ENCODE peak calls at places on chromosomes 13 and 19, in eight cellular contexts. P, C, F, N, T, Y, K and Q are unnamed samples.

GRCh38 chr19:7242601-7243258 is 51.5 kb downstream of the INSR start:
- DNase-seq in K (peak; percentile 95), P (no peak), F (peak; percentile 38), C (peak; percentile 84), T (no peak), N (no peak), Y (no peak), Q (no peak)

GRCh38 chr13:38730332-38730731 is 43.5 kb downstream of the FREM2 start:
- DNase-seq in N (no peak), F (no peak), P (no peak), K (no peak), Y (no peak), C (no peak), T (no peak), Q (no peak)

GRCh38 chr13:38954291-38954690 is 36.3 kb downstream of the STOML3 start:
- DNase-seq in C (no peak), P (no peak), Y (no peak), K (peak; percentile 7), F (no peak), N (no peak), T (no peak), Q (no peak)

GRCh38 chr19:55369651-55370304 is 485 bp downstream of the IL11 start:
- DNase-seq in F (no peak), C (peak; percentile 74), Y (peak; percentile 91), T (no peak), P (no peak), K (peak; percentile 95), N (no peak), Q (no peak)

GRCh38 chr19:16828990-16829821 is at the start of gene SIN3B:
- DNase-seq in F (peak; percentile 68), C (peak; percentile 71), N (peak; percentile 88), P (peak; percentile 86), Y (peak; percentile 90), T (peak; percentile 87), K (peak; percentile 93), Q (peak; percentile 45)

GRCh38 chr13:46178143-46178542 is 3.8 kb downstream of the LCP1 start:
- DNase-seq in N (no peak), P (no peak), T (no peak), F (no peak), K (no peak), C (no peak), Y (no peak), Q (no peak)

GRCh38 chr13:106418556-106418955 is 116.9 kb downstream of the EFNB2 start:
- DNase-seq in Y (no peak), K (peak; percentile 93), P (no peak), N (no peak), C (peak; percentile 25), F (no peak), T (no peak), Q (no peak)

GRCh38 chr19:30710721-30711120 is 338.5 kb downstream of the ZNF536 start:
- DNase-seq in K (no peak), Y (no peak), C (no peak), P (no peak), T (no peak), N (no peak), F (no peak), Q (no peak)

GRCh38 chr19:39400997-39401548 is 5.6 kb upstream of the ZFP36 start:
- DNase-seq in C (no peak), F (no peak), T (no peak), Y (no peak), K (no peak), P (no peak), N (no peak), Q (no peak)

GRCh38 chr13:25463496-25463895 is 91.7 kb downstream of the ATP8A2 start:
- DNase-seq in N (no peak), P (no peak), F (no peak), T (no peak), Y (no peak), K (peak; percentile 33), C (peak; percentile 40), Q (no peak)

GRCh38 chr13:40576369-40576768 is 90.1 kb downstream of the FOXO1 start:
- DNase-seq in F (no peak), K (no peak), T (no peak), Y (no peak), P (no peak), N (no peak), C (no peak), Q (no peak)

GRCh38 chr13:107466326-107466725 is 749.0 kb downstream of the LIG4 start:
- DNase-seq in T (no peak), K (peak; percentile 61), N (no peak), C (peak; percentile 68), F (no peak), Y (peak; percentile 31), P (no peak), Q (no peak)

GRCh38 chr19:41031926-41032325 is 40.8 kb downstream of the CYP2B6 start:
- DNase-seq in T (no peak), F (no peak), C (no peak), K (peak; percentile 15), Y (no peak), N (no peak), P (no peak), Q (no peak)

GRCh38 chr19:6217752-6218403 is 61.9 kb downstream of the MLLT1 start:
- DNase-seq in N (no peak), C (no peak), K (no peak), P (no peak), T (no peak), F (no peak), Y (no peak), Q (no peak)

GRCh38 chr19:6219592-6220290 is 60.0 kb downstream of the MLLT1 start:
- DNase-seq in Y (no peak), K (peak; percentile 14), N (no peak), P (no peak), F (no peak), C (no peak), T (no peak), Q (no peak)

GRCh38 chr19:6216996-6217751 is 62.6 kb downstream of the MLLT1 start:
- DNase-seq in P (no peak), K (no peak), C (peak; percentile 22), N (no peak), T (peak; percentile 78), F (no peak), Y (no peak), Q (no peak)

GRCh38 chr19:6219147-6219525 is 60.6 kb downstream of the MLLT1 start:
- DNase-seq in N (no peak), F (no peak), C (no peak), P (no peak), T (no peak), K (no peak), Y (no peak), Q (no peak)

DNA sequence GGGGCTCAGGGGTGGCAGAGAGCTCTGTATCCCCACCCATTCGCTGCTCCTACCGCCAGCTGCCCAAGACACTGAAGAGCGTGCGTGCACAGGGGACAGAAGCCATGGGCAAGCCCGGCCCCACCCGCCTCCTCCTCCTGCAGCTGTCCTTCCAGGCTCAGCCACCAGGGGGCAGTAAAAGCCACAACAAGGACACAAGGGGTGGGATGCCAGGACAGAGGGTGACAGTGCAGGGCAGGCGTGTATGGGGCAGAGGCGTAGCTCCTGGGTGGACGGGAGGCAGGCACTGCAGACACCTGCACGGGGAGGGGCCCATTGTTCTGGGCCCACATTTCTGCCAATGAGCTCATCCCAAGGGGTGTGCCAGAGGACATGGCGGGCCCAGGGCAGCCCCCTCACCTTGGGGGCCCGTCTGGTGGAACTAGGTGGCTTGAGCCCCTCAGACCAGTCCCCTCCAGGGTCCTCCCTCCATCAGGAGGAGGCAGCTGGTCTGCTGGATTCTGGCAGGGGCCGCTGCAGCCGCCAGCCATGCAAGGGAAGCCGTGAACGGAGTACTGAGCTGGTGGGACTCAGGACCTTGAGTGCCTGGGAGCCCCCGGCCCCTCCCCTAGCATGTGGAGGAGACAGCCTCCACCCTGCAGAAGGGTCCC is 61.2 kb downstream of the MLLT1 start:
- DNase-seq in C (peak; percentile 68), N (peak; percentile 87), P (peak; percentile 84), T (peak; percentile 92), Y (peak; percentile 94), F (peak; percentile 92), K (peak; percentile 89), Q (peak; percentile 78)
- H3K27ac ChIP-seq in C (no peak overlapping the region), N (no peak overlapping the region), P (no peak overlapping the region), T (no peak overlapping the region), Y (no peak overlapping the region), F (no peak overlapping the region), K (no peak overlapping the region), Q (peak overlapping the region; percentile 65)

GRCh38 chr19:13115936-13116281 is 631 bp downstream of the TRMT1 start:
- DNase-seq in T (no peak), C (no peak), P (no peak), Y (peak; percentile 24), K (no peak), F (no peak), N (no peak), Q (no peak)

GRCh38 chr19:13118424-13119193 is 545 bp downstream of the NACC1 start:
- DNase-seq in F (no peak), T (peak; percentile 67), K (peak; percentile 59), N (peak; percentile 49), P (peak; percentile 64), Y (peak; percentile 96), C (no peak), Q (no peak)

GRCh38 chr19:13116282-13117175 is at the start of gene TRMT1:
- DNase-seq in K (peak; percentile 96), Y (peak; percentile 92), N (peak; percentile 92), T (peak; percentile 94), F (peak; percentile 94), P (peak; percentile 94), C (peak; percentile 97), Q (peak; percentile 88)

GRCh38 chr19:13117772-13118423 is at the start of gene NACC1:
- DNase-seq in P (peak; percentile 91), F (peak; percentile 84), N (peak; percentile 89), Y (peak; percentile 93), T (peak; percentile 85), C (peak; percentile 80), K (peak; percentile 97), Q (peak; percentile 86)

GRCh38 chr19:13117176-13117771 is 734 bp upstream of the TRMT1 start:
- DNase-seq in P (no peak), Y (no peak), C (no peak), K (peak; percentile 24), T (no peak), F (no peak), N (no peak), Q (no peak)
- H3K27ac ChIP-seq in P (peak overlapping the region; percentile 62), Y (no peak overlapping the region), C (peak overlapping the region; percentile 73), K (peak overlapping the region; percentile 93), T (peak overlapping the region; percentile 65), F (peak overlapping the region; percentile 61), N (peak overlapping the region; percentile 44), Q (peak overlapping the region; percentile 67)

GRCh38 chr13:97239306-97239705 is 17.2 kb downstream of the MBNL2 start:
- DNase-seq in F (no peak), K (no peak), N (no peak), P (no peak), Y (no peak), T (no peak), C (no peak), Q (no peak)
- H3K27ac ChIP-seq in F (peak overlapping the region; percentile 52), K (no peak overlapping the region), N (no peak overlapping the region), P (peak overlapping the region; percentile 71), Y (no peak overlapping the region), T (peak overlapping the region; percentile 65), C (no peak overlapping the region), Q (no peak overlapping the region)

DNA sequence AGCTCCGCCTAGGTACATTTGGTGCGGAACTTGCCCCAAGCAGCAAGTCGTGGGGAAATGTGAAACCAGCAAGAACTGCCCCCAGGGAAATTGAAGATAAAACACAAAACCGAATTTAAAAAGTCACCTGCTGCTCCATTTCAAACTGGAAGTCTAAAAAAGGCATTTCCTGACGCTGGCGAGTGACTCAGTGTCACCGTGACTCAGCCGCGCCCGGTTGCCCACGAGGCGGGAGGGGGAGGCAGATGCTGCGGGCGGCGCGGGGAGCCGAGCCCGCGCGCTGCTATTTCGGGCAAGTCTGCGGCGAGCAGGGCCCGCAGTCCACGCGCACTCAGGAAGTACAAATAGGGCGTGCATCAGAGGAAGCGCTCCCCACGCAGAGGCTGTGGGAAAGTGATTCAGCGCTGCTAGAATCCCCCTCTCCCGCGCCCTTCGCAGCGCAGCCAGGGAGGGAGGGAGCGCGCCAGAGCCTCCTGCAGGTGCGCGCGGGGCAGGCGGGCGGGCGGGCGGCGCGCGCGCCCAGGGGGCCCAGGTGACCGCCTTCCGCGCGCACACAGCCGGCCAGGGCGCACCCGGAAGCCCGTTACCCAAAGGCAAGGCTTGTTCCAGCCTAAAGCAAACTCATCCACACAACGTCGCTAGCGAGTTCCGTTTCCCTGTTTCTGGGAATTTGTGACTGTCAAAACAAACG is 168.8 kb downstream of the COL4A1 start:
- DNase-seq in K (peak; percentile 93), F (peak; percentile 73), C (peak; percentile 78), N (peak; percentile 56), T (peak; percentile 73), P (peak; percentile 58), Y (peak; percentile 65), Q (peak; percentile 49)
- H3K27ac ChIP-seq in K (no peak overlapping the region), F (peak overlapping the region; percentile 68), C (peak overlapping the region; percentile 3), N (peak overlapping the region; percentile 13), T (peak overlapping the region; percentile 87), P (peak overlapping the region; percentile 87), Y (no peak overlapping the region), Q (peak overlapping the region; percentile 31)